ENCODE peak calls at places on chromosomes 4 and X, in nine cellular contexts. B, I, C, T, V, N, H, J and D are unnamed samples.

GRCh38 chrX:155577682-155578081 is 35.1 kb downstream of the TMLHE start:
- DNase-seq in J (no peak), H (no peak), N (no peak), C (no peak), I (no peak), T (no peak), V (no peak), B (no peak), D (no peak)

GRCh38 chr4:173013232-173013932 is 155.2 kb upstream of the GALNT7 start:
- DNase-seq in C (peak; percentile 59), T (peak; percentile 22), H (peak; percentile 32), N (no peak), J (no peak), V (no peak), B (no peak), I (peak; percentile 68), D (peak; percentile 5)

GRCh38 chrX:48910926-48911406 is 480 bp downstream of the SLC35A2 start:
- DNase-seq in I (no peak), T (peak; percentile 50), B (no peak), H (no peak), C (peak; percentile 60), J (no peak), N (no peak), V (no peak), D (no peak)

GRCh38 chr4:140071806-140072205 is 82.2 kb downstream of the MAML3 start:
- DNase-seq in C (no peak), I (no peak), T (peak; percentile 98), J (peak; percentile 75), B (peak; percentile 99), V (peak; percentile 81), N (no peak), H (no peak), D (no peak)

GRCh38 chr4:26369132-26370036 is 48.6 kb downstream of the RBPJ start:
- DNase-seq in N (no peak), C (no peak), V (no peak), T (peak; percentile 50), B (peak; percentile 33), H (no peak), J (no peak), I (no peak), D (no peak)

GRCh38 chr4:48554606-48555005 is 64.6 kb downstream of the ZAR1 start:
- DNase-seq in N (no peak), V (no peak), B (no peak), H (no peak), I (no peak), C (no peak), T (no peak), J (no peak), D (no peak)

GRCh38 chrX:153459976-153460375 is 10.4 kb downstream of the HAUS7 start:
- DNase-seq in J (peak; percentile 29), B (peak; percentile 82), N (no peak), V (no peak), I (peak; percentile 71), H (no peak), T (peak; percentile 86), C (no peak), D (peak; percentile 36)

GRCh38 chrX:39459204-39459603 is 638.6 kb downstream of the BCOR start:
- DNase-seq in I (no peak), H (no peak), N (no peak), C (no peak), J (no peak), B (no peak), T (no peak), V (no peak), D (no peak)

GRCh38 chr4:158535130-158535614 is 13.5 kb downstream of the RXFP1 start:
- DNase-seq in J (peak; percentile 70), N (no peak), H (no peak), C (no peak), B (peak; percentile 84), V (no peak), I (no peak), T (peak; percentile 87), D (peak; percentile 80)

GRCh38 chrX:112008724-112009123 is 73.9 kb downstream of the TRPC5 start:
- DNase-seq in T (no peak), C (no peak), B (no peak), H (no peak), J (no peak), V (no peak), I (no peak), N (no peak), D (no peak)

GRCh38 chr4:132669786-132670185 is 479.3 kb upstream of the PCDH10 start:
- DNase-seq in J (no peak), H (no peak), C (no peak), N (no peak), B (no peak), I (no peak), V (no peak), T (no peak), D (no peak)

GRCh38 chr4:13306356-13306755 is 177.8 kb downstream of the RAB28 start:
- DNase-seq in H (no peak), J (no peak), C (no peak), B (no peak), V (no peak), I (no peak), T (peak; percentile 28), N (no peak), D (no peak)

DNA sequence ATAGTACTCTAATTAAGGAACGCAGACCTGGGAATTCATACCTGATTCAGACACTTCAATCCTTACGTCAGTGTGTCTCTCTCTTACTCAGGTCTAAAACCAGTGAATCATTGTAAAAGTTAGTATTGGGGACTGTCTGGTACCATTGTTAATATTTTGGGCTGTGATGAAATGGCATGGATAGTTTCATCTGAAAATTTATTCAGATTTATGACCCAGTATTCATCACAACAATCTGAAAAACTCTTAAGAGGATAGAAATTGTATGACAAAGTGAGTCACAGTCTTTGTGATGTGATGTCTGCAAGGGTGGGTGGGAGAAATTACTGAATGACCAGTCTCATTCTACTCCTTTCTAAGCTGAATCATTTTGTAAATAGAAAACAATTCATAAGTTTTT is 10.3 kb downstream of the FGF2 start:
- DNase-seq in I (peak; percentile 46), T (peak; percentile 71), V (no peak), N (no peak), H (no peak), J (peak; percentile 49), C (no peak), B (peak; percentile 61), D (no peak)
- H3K36me3 ChIP-seq in I (no peaks in the 10 kb centered on the region), T (peaks cover 7% of the 10 kb centered on the region), V (no peaks in the 10 kb centered on the region), N (no peaks in the 10 kb centered on the region), H (no peaks in the 10 kb centered on the region), J (peaks cover 4% of the 10 kb centered on the region), C (no peaks in the 10 kb centered on the region), B (peaks cover 7% of the 10 kb centered on the region), D (peaks cover 88% of the 10 kb centered on the region)

DNA sequence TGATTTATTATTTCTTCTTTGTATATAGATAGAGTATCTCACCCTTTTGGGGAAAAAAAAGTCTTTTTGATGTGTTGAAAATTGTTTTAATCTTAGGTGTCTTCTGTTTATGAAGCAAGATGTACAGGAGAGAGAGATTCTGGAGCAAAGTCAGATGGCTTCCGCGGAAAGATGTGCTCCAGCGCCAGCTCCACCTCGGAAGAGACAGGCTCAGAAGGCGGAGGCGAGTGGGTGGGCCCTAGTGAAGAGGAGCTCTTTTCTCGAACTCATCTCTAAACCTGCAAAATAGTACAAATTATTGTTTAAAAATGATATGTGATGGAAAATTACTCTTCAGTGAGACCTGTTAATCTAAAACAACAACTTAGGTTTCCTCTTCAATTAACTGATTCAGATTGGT is 28.9 kb upstream of the TBC1D14 start:
- DNase-seq in C (no peak), J (no peak), T (no peak), V (no peak), B (no peak), N (no peak), H (no peak), I (no peak), D (no peak)
- H3K36me3 ChIP-seq in C (peaks cover 33% of the 10 kb centered on the region), J (peaks cover 8% of the 10 kb centered on the region), T (peaks cover 16% of the 10 kb centered on the region), V (peaks cover 36% of the 10 kb centered on the region), B (peaks cover 36% of the 10 kb centered on the region), N (peaks cover 62% of the 10 kb centered on the region), H (peaks cover 9% of the 10 kb centered on the region), I (peaks cover 29% of the 10 kb centered on the region), D (peaks cover 8% of the 10 kb centered on the region)

GRCh38 chr4:185582651-185583400 is 47.5 kb upstream of the PDLIM3 start:
- DNase-seq in I (no peak), B (no peak), C (no peak), T (no peak), V (no peak), N (no peak), J (no peak), H (no peak), D (no peak)
- H3K36me3 ChIP-seq in I (no peaks in the 10 kb centered on the region), B (no peaks in the 10 kb centered on the region), C (no peaks in the 10 kb centered on the region), T (no peaks in the 10 kb centered on the region), V (no peaks in the 10 kb centered on the region), N (peaks cover 18% of the 10 kb centered on the region), J (no peaks in the 10 kb centered on the region), H (no peaks in the 10 kb centered on the region), D (no peaks in the 10 kb centered on the region)

GRCh38 chr4:3107271-3108185 is 33.0 kb downstream of the HTT start:
- DNase-seq in C (no peak), V (no peak), N (no peak), B (no peak), I (peak; percentile 33), T (no peak), H (no peak), J (no peak), D (no peak)
- H3K36me3 ChIP-seq in C (peaks cover 81% of the 10 kb centered on the region), V (peaks cover 21% of the 10 kb centered on the region), N (peaks cover 13% of the 10 kb centered on the region), B (peaks cover 19% of the 10 kb centered on the region), I (peaks cover 7% of the 10 kb centered on the region), T (peaks cover 3% of the 10 kb centered on the region), H (no peaks in the 10 kb centered on the region), J (peaks cover 3% of the 10 kb centered on the region), D (peaks cover 11% of the 10 kb centered on the region)

GRCh38 chr4:184766421-184766820 is 32.5 kb upstream of the CENPU start:
- DNase-seq in V (no peak), I (no peak), C (no peak), J (no peak), N (peak; percentile 28), H (no peak), B (no peak), T (no peak), D (no peak)

GRCh38 chr4:184764601-184765000 is 30.7 kb upstream of the CENPU start:
- DNase-seq in N (peak; percentile 16), C (no peak), B (no peak), V (no peak), J (no peak), T (no peak), H (no peak), I (no peak), D (no peak)

GRCh38 chr4:184765473-184766346 is 31.8 kb upstream of the CENPU start:
- DNase-seq in B (no peak), T (no peak), J (no peak), N (peak; percentile 49), C (no peak), H (no peak), I (no peak), V (no peak), D (no peak)

GRCh38 chr4:184762100-184762499 is 28.2 kb upstream of the CENPU start:
- DNase-seq in T (no peak), H (no peak), B (no peak), N (no peak), J (no peak), C (peak; percentile 12), I (no peak), V (peak; percentile 57), D (no peak)

DNA sequence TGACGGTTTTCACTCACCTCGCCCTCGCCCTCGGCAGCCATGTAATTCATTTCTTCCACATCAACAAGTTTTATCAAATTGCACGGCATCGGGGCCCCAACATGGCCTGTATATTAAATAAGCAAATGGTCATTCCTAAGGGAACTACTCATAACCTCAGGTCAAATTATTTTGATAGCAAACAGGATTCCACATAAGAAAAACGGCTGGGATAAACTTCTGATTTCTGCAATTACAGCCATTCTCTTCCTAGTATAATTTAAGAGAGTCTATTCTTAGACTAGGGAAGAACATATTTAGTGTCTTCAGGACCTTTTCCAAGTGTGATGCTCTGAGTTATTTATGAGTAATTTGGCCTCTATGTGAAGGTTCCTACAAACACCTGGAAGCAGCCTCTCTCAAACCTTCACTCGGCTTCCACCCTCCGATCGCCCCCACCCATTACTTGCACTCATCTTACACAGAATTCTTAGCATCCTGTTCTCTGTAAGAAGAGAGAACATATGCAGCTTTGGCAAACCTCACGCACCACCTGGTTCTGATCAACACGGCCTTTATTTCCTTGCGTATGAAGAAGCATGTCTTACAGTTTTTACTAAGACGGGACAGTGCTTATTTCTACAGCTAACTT is 29.4 kb upstream of the CENPU start:
- DNase-seq in V (no peak), I (no peak), T (peak; percentile 9), J (no peak), B (peak; percentile 1), N (peak; percentile 37), H (no peak), C (no peak), D (no peak)
- H3K36me3 ChIP-seq in V (peaks cover 4% of the 10 kb centered on the region), I (peaks cover 2% of the 10 kb centered on the region), T (peaks cover 7% of the 10 kb centered on the region), J (peaks cover 7% of the 10 kb centered on the region), B (no peaks in the 10 kb centered on the region), N (peaks cover 64% of the 10 kb centered on the region), H (peaks cover 9% of the 10 kb centered on the region), C (peaks cover 71% of the 10 kb centered on the region), D (no peaks in the 10 kb centered on the region)